ENCODE peak calls at places on chromosome 22, in four cellular contexts. One of them, this sample, is unnamed.

GRCh38 chr22:42065408-42066132 is 5.0 kb downstream of the NAGA start:
- DNase-seq in AG04450: no peak
- DNase-seq in activated CD4-positive, alpha-beta T cell treated with anti-CD3 and anti-CD28 coated beads, Interleukin-2, amount 10 ng/mL, durations not matched to agents 7 days and 5 days: no peak
- DNase-seq in head of caudate nucleus: no peak
- DNase-seq in this sample: no peak

GRCh38 chr22:38860291-38861169 is 11.5 kb downstream of the CBX6 start:
- DNase-seq in AG04450: no peak
- DNase-seq in activated CD4-positive, alpha-beta T cell treated with anti-CD3 and anti-CD28 coated beads, Interleukin-2, amount 10 ng/mL, durations not matched to agents 7 days and 5 days: no peak
- DNase-seq in head of caudate nucleus: no peak
- DNase-seq in this sample: no peak

GRCh38 chr22:32761251-32761903 is 40.1 kb upstream of the TIMP3 start:
- DNase-seq in AG04450: peak
- DNase-seq in activated CD4-positive, alpha-beta T cell treated with anti-CD3 and anti-CD28 coated beads, Interleukin-2, amount 10 ng/mL, durations not matched to agents 7 days and 5 days: no peak
- DNase-seq in head of caudate nucleus: no peak
- DNase-seq in this sample: no peak

GRCh38 chr22:33853200-33854097 is 66.8 kb downstream of the LARGE1 start:
- DNase-seq in AG04450: no peak
- DNase-seq in head of caudate nucleus: peak
- DNase-seq in activated CD4-positive, alpha-beta T cell treated with anti-CD3 and anti-CD28 coated beads, Interleukin-2, amount 10 ng/mL, durations not matched to agents 7 days and 5 days: peak
- DNase-seq in this sample: peak

GRCh38 chr22:35454416-35455054 is 54.6 kb downstream of the MCM5 start:
- DNase-seq in head of caudate nucleus: no peak
- DNase-seq in AG04450: no peak
- DNase-seq in activated CD4-positive, alpha-beta T cell treated with anti-CD3 and anti-CD28 coated beads, Interleukin-2, amount 10 ng/mL, durations not matched to agents 7 days and 5 days: no peak
- DNase-seq in this sample: no peak

GRCh38 chr22:35629406-35630234 is 12.5 kb upstream of the MB start:
- DNase-seq in head of caudate nucleus: no peak
- DNase-seq in activated CD4-positive, alpha-beta T cell treated with anti-CD3 and anti-CD28 coated beads, Interleukin-2, amount 10 ng/mL, durations not matched to agents 7 days and 5 days: peak
- DNase-seq in AG04450: peak
- DNase-seq in this sample: peak

GRCh38 chr22:28106601-28107000 is 187.5 kb upstream of the PITPNB start:
- DNase-seq in activated CD4-positive, alpha-beta T cell treated with anti-CD3 and anti-CD28 coated beads, Interleukin-2, amount 10 ng/mL, durations not matched to agents 7 days and 5 days: no peak
- DNase-seq in head of caudate nucleus: no peak
- DNase-seq in AG04450: no peak
- DNase-seq in this sample: no peak

GRCh38 chr22:20781272-20781990 is 7.5 kb downstream of the SERPIND1 start:
- DNase-seq in activated CD4-positive, alpha-beta T cell treated with anti-CD3 and anti-CD28 coated beads, Interleukin-2, amount 10 ng/mL, durations not matched to agents 7 days and 5 days: no peak
- DNase-seq in head of caudate nucleus: no peak
- DNase-seq in AG04450: no peak
- DNase-seq in this sample: no peak

GRCh38 chr22:19877626-19878339 is 23.1 kb upstream of the GNB1L start:
- DNase-seq in head of caudate nucleus: no peak
- DNase-seq in activated CD4-positive, alpha-beta T cell treated with anti-CD3 and anti-CD28 coated beads, Interleukin-2, amount 10 ng/mL, durations not matched to agents 7 days and 5 days: no peak
- DNase-seq in AG04450: no peak
- DNase-seq in this sample: no peak

GRCh38 chr22:50343541-50343935 is 411 bp downstream of the PPP6R2 start:
- DNase-seq in head of caudate nucleus: no peak
- DNase-seq in AG04450: no peak
- DNase-seq in activated CD4-positive, alpha-beta T cell treated with anti-CD3 and anti-CD28 coated beads, Interleukin-2, amount 10 ng/mL, durations not matched to agents 7 days and 5 days: no peak
- DNase-seq in this sample: no peak

GRCh38 chr22:17400305-17400704 is 31.0 kb downstream of the CECR2 start:
- DNase-seq in head of caudate nucleus: no peak
- DNase-seq in activated CD4-positive, alpha-beta T cell treated with anti-CD3 and anti-CD28 coated beads, Interleukin-2, amount 10 ng/mL, durations not matched to agents 7 days and 5 days: no peak
- DNase-seq in AG04450: no peak
- DNase-seq in this sample: no peak

GRCh38 chr22:32842486-32842885 is 41.0 kb downstream of the TIMP3 start:
- DNase-seq in activated CD4-positive, alpha-beta T cell treated with anti-CD3 and anti-CD28 coated beads, Interleukin-2, amount 10 ng/mL, durations not matched to agents 7 days and 5 days: no peak
- DNase-seq in head of caudate nucleus: no peak
- DNase-seq in AG04450: no peak
- DNase-seq in this sample: no peak

This sample was measured in OCI-LY7.